ENCODE peak calls at places on chromosomes 6 and 20, in seven cellular contexts. S is foreskin melanocyte; C is hippocampal formation; N is OCI-LY7; F is effector memory CD8-positive, alpha-beta T cell; T is activated CD8-positive, alpha-beta memory T cell treated with anti-CD3 and anti-CD28 coated beads for 4 hours; A is GM03348. U is an unnamed sample.

GRCh38 chr20:478010-478948 is 15.9 kb upstream of the TBC1D20 start:
- DNase-seq in F (no peak), C (no peak), S (no peak), N (no peak), T (no peak), A (peak; percentile 57), U (no peak)

GRCh38 chr6:168314948-168315347 is 4.6 kb downstream of the DACT2 start:
- DNase-seq in F (no peak), A (no peak), S (no peak), C (no peak), T (no peak), N (no peak), U (no peak)

GRCh38 chr6:123965894-123966293 is 162.2 kb downstream of the NKAIN2 start:
- DNase-seq in N (no peak), T (no peak), F (no peak), C (no peak), A (no peak), S (peak; percentile 11), U (no peak)

GRCh38 chr6:34901930-34902329 is 12.9 kb downstream of the ANKS1A start:
- DNase-seq in T (no peak), F (no peak), S (no peak), C (no peak), A (peak; percentile 55), N (no peak), U (no peak)

GRCh38 chr20:14432597-14432996 is 95.2 kb upstream of the FLRT3 start:
- DNase-seq in A (no peak), F (no peak), N (no peak), T (no peak), C (no peak), S (no peak), U (no peak)

GRCh38 chr20:34515484-34516037 is 661 bp upstream of the DYNLRB1 start:
- DNase-seq in N (peak; percentile 85), T (peak; percentile 43), S (no peak), C (peak; percentile 44), F (peak; percentile 61), A (peak; percentile 33), U (peak; percentile 46)

GRCh38 chr20:8777866-8778265 is 291.0 kb upstream of the PLCB4 start:
- DNase-seq in N (no peak), F (no peak), S (no peak), C (no peak), A (no peak), T (no peak), U (no peak)

GRCh38 chr6:128098000-128098581 is 197.2 kb upstream of the THEMIS start:
- DNase-seq in A (no peak), C (no peak), T (no peak), F (no peak), S (no peak), N (no peak), U (no peak)

GRCh38 chr6:17227403-17227802 is 53.8 kb upstream of the RBM24 start:
- DNase-seq in S (no peak), A (no peak), T (no peak), N (no peak), F (no peak), C (no peak), U (no peak)

GRCh38 chr6:160455484-160456213 is 107.5 kb downstream of the SLC22A3 start:
- DNase-seq in T (peak; percentile 31), S (peak; percentile 52), F (peak; percentile 68), C (peak; percentile 47), N (peak; percentile 56), A (peak; percentile 87), U (no peak)

GRCh38 chr20:51183443-51183842 is 160.5 kb upstream of the KCNG1 start:
- DNase-seq in S (no peak), T (no peak), F (no peak), A (peak; percentile 26), C (no peak), N (no peak), U (no peak)

GRCh38 chr6:36118550-36119107 is 11.7 kb upstream of the MAPK13 start:
- DNase-seq in T (peak; percentile 56), C (no peak), A (no peak), S (no peak), N (no peak), F (peak; percentile 73), U (no peak)

GRCh38 chr20:11814276-11814675 is 103.4 kb upstream of the BTBD3 start:
- DNase-seq in F (no peak), A (peak; percentile 13), S (no peak), N (no peak), T (no peak), C (no peak), U (no peak)

GRCh38 chr6:42230320-42231034 is 12.8 kb upstream of the MRPS10 start:
- DNase-seq in A (peak; percentile 20), S (no peak), F (no peak), N (peak; percentile 29), T (no peak), C (no peak), U (no peak)

GRCh38 chr20:49892260-49893216 is 22.8 kb downstream of the SPATA2 start:
- DNase-seq in C (no peak), A (no peak), S (no peak), N (no peak), T (no peak), F (no peak), U (no peak)

GRCh38 chr20:3080939-3081388 is 3.6 kb downstream of the AVP start:
- DNase-seq in A (peak; percentile 65), N (no peak), S (no peak), C (no peak), T (no peak), F (no peak), U (no peak)

GRCh38 chr20:49775229-49775693 is 37.4 kb upstream of the SLC9A8 start:
- DNase-seq in A (peak; percentile 48), N (no peak), T (no peak), S (no peak), F (no peak), C (no peak), U (no peak)

GRCh38 chr20:25269057-25269832 is 21.4 kb downstream of the PYGB start:
- DNase-seq in A (no peak), F (no peak), C (no peak), T (no peak), S (no peak), N (no peak), U (no peak)

GRCh38 chr6:168017629-168018028 is 20.2 kb downstream of the KIF25 start:
- DNase-seq in F (no peak), A (no peak), T (no peak), N (no peak), S (peak; percentile 55), C (no peak), U (no peak)

GRCh38 chr20:8200220-8200619 is 68.2 kb downstream of the PLCB1 start:
- DNase-seq in C (no peak), A (no peak), S (no peak), N (no peak), T (no peak), F (no peak), U (no peak)